ENCODE peak calls at places on chromosome 9, in four cellular contexts. L is H1, V is IMR-90, O is H9. S is an unnamed sample.

GRCh38 chr9:115291841-115292240 is 173.9 kb upstream of the TNC start:
- DNase-seq in L (no peak), V (peak), O (no peak), S (peak)

GRCh38 chr9:123225374-123225813 is 43.0 kb downstream of the STRBP start:
- DNase-seq in L (no peak), V (peak), O (peak), S (peak)

GRCh38 chr9:19298601-19299000 is 68.1 kb downstream of the DENND4C start:
- DNase-seq in L (no peak), V (no peak), O (no peak), S (no peak)

GRCh38 chr9:129064499-129064908 is 16.4 kb upstream of the DOLPP1 start:
- DNase-seq in L (no peak), V (no peak), O (no peak), S (no peak)

GRCh38 chr9:17185630-17186029 is 50.8 kb downstream of the CNTLN start:
- DNase-seq in L (no peak), V (no peak), O (no peak), S (no peak)

GRCh38 chr9:105157178-105157583 is 87.3 kb upstream of the SLC44A1 start:
- DNase-seq in L (no peak), V (peak), O (peak), S (peak)

GRCh38 chr9:24500761-24501160 is 44.9 kb downstream of the IZUMO3 start:
- DNase-seq in L (no peak), V (no peak), O (no peak), S (no peak)

GRCh38 chr9:14935099-14935710 is 25.0 kb upstream of the FREM1 start:
- DNase-seq in L (no peak), V (no peak), O (no peak), S (no peak)

GRCh38 chr9:126482361-126483044 is 131.2 kb upstream of the LMX1B start:
- DNase-seq in L (peak), V (peak), O (peak), S (peak)

GRCh38 chr9:72691671-72692070 is 170.3 kb downstream of the TMC1 start:
- DNase-seq in L (no peak), V (no peak), O (no peak), S (no peak)
- H3K56ac ChIP-seq in L (no peak), V (no peak), O (no peak), S (no peak)

GRCh38 chr9:99411479-99412100 is 189.5 kb downstream of the SEC61B start:
- DNase-seq in L (no peak), V (no peak), O (no peak), S (peak)
- H3K56ac ChIP-seq in L (no peak), V (no peak), O (no peak), S (no peak)

DNA sequence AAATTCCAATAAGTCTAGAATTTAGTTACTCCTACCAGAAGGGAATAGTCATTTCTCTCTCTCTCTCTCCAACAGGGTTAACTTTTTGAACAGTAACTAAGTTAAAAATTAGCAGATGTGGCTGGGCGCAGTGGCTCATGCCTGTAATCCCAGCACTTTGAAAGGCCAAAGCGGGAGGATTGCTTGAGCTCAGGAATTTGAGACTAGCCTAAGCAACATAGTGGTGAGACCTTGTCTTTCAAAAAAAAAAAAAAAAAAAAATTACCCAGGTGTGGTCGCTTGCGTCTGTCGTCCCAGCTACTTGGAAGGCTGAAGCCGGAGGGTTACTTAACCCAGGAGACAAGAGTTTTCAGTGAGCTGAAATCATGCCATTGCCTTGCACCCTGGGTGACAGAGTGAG is 639.7 kb downstream of the PTPRD start:
- DNase-seq in L (no peak), V (no peak), O (no peak), S (no peak)
- H3K56ac ChIP-seq in L (no peak), V (no peak), O (no peak), S (no peak)

GRCh38 chr9:35397923-35398322 is 92.0 kb upstream of the RUSC2 start:
- DNase-seq in L (peak), V (no peak), O (no peak), S (no peak)

GRCh38 chr9:35398651-35399335 is 91.1 kb upstream of the RUSC2 start:
- DNase-seq in L (peak), V (no peak), O (no peak), S (no peak)

GRCh38 chr9:35396560-35397215 is 93.2 kb upstream of the RUSC2 start:
- DNase-seq in L (peak), V (no peak), O (no peak), S (no peak)

GRCh38 chr9:35397216-35397698 is 92.7 kb upstream of the RUSC2 start:
- DNase-seq in L (peak), V (no peak), O (no peak), S (no peak)

DNA sequence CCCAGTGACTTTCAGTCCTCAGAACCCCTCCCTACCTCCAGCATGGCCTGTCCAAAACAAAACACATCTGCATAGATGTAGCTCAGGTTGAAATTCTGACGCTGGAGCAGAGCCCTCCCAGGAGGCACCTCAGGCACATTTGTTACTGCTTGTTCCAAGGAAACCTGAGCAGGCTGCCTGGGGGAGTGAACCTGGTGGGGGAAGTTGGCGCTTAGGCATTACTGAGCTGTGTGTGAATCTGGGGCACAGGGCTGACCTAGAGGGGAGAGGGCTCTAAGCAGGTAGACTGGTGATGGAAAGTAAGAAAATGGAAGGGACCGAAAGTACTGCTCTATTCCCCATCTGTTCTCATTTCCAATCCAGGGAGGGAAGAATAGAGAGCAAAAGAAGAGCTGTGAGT is 88.9 kb upstream of the RUSC2 start:
- DNase-seq in L (peak), V (no peak), O (no peak), S (no peak)
- H3K56ac ChIP-seq in L (no peak), V (no peak), O (no peak), S (no peak)

S was measured in mesendoderm.